ENCODE peak calls at places on chromosomes 6 and 20, in eight cellular contexts. S, J, E, X, P, W, G and T are unnamed samples.

GRCh38 chr6:7769702-7770101 is 43.8 kb downstream of the BMP6 start:
- DNase-seq in G (no peak), J (no peak), S (no peak), P (peak; percentile 44), W (no peak), E (peak; percentile 16), X (peak; percentile 47), T (no peak)

GRCh38 chr20:54173653-54174451 is at the start of gene CYP24A1:
- DNase-seq in W (no peak), G (no peak), S (no peak), E (no peak), X (no peak), P (no peak), J (no peak), T (no peak)

GRCh38 chr6:11185204-11185842 is 47.1 kb downstream of the NEDD9 start:
- DNase-seq in G (no peak), P (no peak), W (no peak), X (no peak), E (no peak), J (no peak), S (no peak), T (no peak)

GRCh38 chr6:6025736-6026135 is 19.0 kb upstream of the NRN1 start:
- DNase-seq in W (no peak), X (no peak), J (no peak), S (no peak), P (no peak), E (no peak), G (no peak), T (no peak)

GRCh38 chr6:36947570-36948351 is 6.8 kb upstream of the PI16 start:
- DNase-seq in G (no peak), W (no peak), S (no peak), J (peak; percentile 60), X (no peak), P (no peak), E (no peak), T (no peak)

GRCh38 chr6:132569170-132569569 is 952 bp upstream of the TAAR6 start:
- DNase-seq in X (no peak), S (no peak), J (peak; percentile 22), P (no peak), E (no peak), W (no peak), G (no peak), T (no peak)

GRCh38 chr6:158207452-158207788 is 39.3 kb downstream of the GTF2H5 start:
- DNase-seq in J (no peak), X (no peak), P (peak; percentile 51), W (no peak), S (no peak), E (no peak), G (no peak), T (peak; percentile 87)

GRCh38 chr6:169252805-169253189 is 849 bp downstream of the THBS2 start:
- DNase-seq in W (no peak), E (no peak), X (no peak), G (peak; percentile 3), J (no peak), P (peak; percentile 69), S (no peak), T (peak; percentile 79)

GRCh38 chr6:128307671-128308070 is 212.7 kb downstream of the PTPRK start:
- DNase-seq in W (no peak), J (no peak), X (peak; percentile 20), S (no peak), E (no peak), P (peak; percentile 13), G (no peak), T (no peak)

GRCh38 chr6:132780770-132781371 is 17.6 kb downstream of the SLC18B1 start:
- DNase-seq in S (no peak), X (peak; percentile 41), E (no peak), J (no peak), P (peak; percentile 52), W (peak; percentile 20), G (no peak), T (no peak)

GRCh38 chr6:151044465-151045441 is 179.3 kb downstream of the MTHFD1L start:
- DNase-seq in E (peak; percentile 95), J (no peak), X (peak; percentile 92), P (peak; percentile 90), G (peak; percentile 65), S (peak; percentile 73), W (peak; percentile 98), T (no peak)

GRCh38 chr6:52697903-52698302 is 27.0 kb downstream of the TMEM14A start:
- DNase-seq in W (peak; percentile 14), S (no peak), G (no peak), E (no peak), P (peak; percentile 12), X (peak; percentile 9), J (no peak), T (no peak)

GRCh38 chr6:151765444-151765886 is 42.0 kb upstream of the ESR1 start:
- DNase-seq in G (peak; percentile 67), J (no peak), W (peak; percentile 80), P (peak; percentile 97), S (peak; percentile 2), X (peak; percentile 91), E (peak; percentile 89), T (peak; percentile 68)